ENCODE peak calls at places on chromosomes 12 and 14, in eight cellular contexts. One of them, this sample, is unnamed.

GRCh38 chr12:2287151-2287550 is 234.4 kb downstream of the CACNA1C start:
- DNase-seq in iPS DF 19.7: no peak
- DNase-seq in NCI-H748 treated with DMSO at 0.1 percent for 48 hours: no peak
- DNase-seq in OCI-LY7: no peak
- DNase-seq in stomach: no peak
- DNase-seq in GM20000: no peak
- DNase-seq in left cardiac atrium: no peak
- DNase-seq in neuronal stem cell: no peak
- DNase-seq in this sample: no peak

GRCh38 chr12:51906452-51907082 is 737 bp upstream of the ACVRL1 start:
- DNase-seq in iPS DF 19.7: no peak
- DNase-seq in NCI-H748 treated with DMSO at 0.1 percent for 48 hours: no peak
- DNase-seq in OCI-LY7: no peak
- DNase-seq in stomach: no peak
- DNase-seq in GM20000: no peak
- DNase-seq in left cardiac atrium: peak; percentile 37
- DNase-seq in neuronal stem cell: no peak
- DNase-seq in this sample: no peak

GRCh38 chr14:67269338-67270060 is 28.3 kb downstream of the PALS1 start:
- DNase-seq in iPS DF 19.7: no peak
- DNase-seq in NCI-H748 treated with DMSO at 0.1 percent for 48 hours: no peak
- DNase-seq in OCI-LY7: no peak
- DNase-seq in stomach: no peak
- DNase-seq in GM20000: no peak
- DNase-seq in left cardiac atrium: no peak
- DNase-seq in neuronal stem cell: peak; percentile 55
- DNase-seq in this sample: peak; percentile 88

GRCh38 chr12:14853966-14854365 is 10.6 kb upstream of the ART4 start:
- DNase-seq in iPS DF 19.7: no peak
- DNase-seq in NCI-H748 treated with DMSO at 0.1 percent for 48 hours: no peak
- DNase-seq in OCI-LY7: no peak
- DNase-seq in stomach: no peak
- DNase-seq in GM20000: no peak
- DNase-seq in left cardiac atrium: peak; percentile 24
- DNase-seq in neuronal stem cell: no peak
- DNase-seq in this sample: no peak

GRCh38 chr14:65303185-65303901 is 109.2 kb upstream of the FUT8 start:
- DNase-seq in iPS DF 19.7: no peak
- DNase-seq in NCI-H748 treated with DMSO at 0.1 percent for 48 hours: no peak
- DNase-seq in OCI-LY7: no peak
- DNase-seq in stomach: no peak
- DNase-seq in GM20000: no peak
- DNase-seq in left cardiac atrium: no peak
- DNase-seq in neuronal stem cell: no peak
- DNase-seq in this sample: peak; percentile 20

GRCh38 chr14:100223332-100224171 is 15.4 kb upstream of the YY1 start:
- DNase-seq in iPS DF 19.7: no peak
- DNase-seq in NCI-H748 treated with DMSO at 0.1 percent for 48 hours: no peak
- DNase-seq in OCI-LY7: no peak
- DNase-seq in stomach: no peak
- DNase-seq in GM20000: no peak
- DNase-seq in left cardiac atrium: no peak
- DNase-seq in neuronal stem cell: no peak
- DNase-seq in this sample: no peak

GRCh38 chr14:58994130-58994529 is 194.3 kb upstream of the DAAM1 start:
- DNase-seq in iPS DF 19.7: no peak
- DNase-seq in NCI-H748 treated with DMSO at 0.1 percent for 48 hours: no peak
- DNase-seq in OCI-LY7: no peak
- DNase-seq in stomach: no peak
- DNase-seq in GM20000: no peak
- DNase-seq in left cardiac atrium: no peak
- DNase-seq in neuronal stem cell: no peak
- DNase-seq in this sample: no peak

GRCh38 chr14:60862283-60862682 is 118.6 kb downstream of the TRMT5 start:
- DNase-seq in iPS DF 19.7: no peak
- DNase-seq in NCI-H748 treated with DMSO at 0.1 percent for 48 hours: peak; percentile 79
- DNase-seq in OCI-LY7: no peak
- DNase-seq in stomach: peak; percentile 90
- DNase-seq in GM20000: no peak
- DNase-seq in left cardiac atrium: peak; percentile 24
- DNase-seq in neuronal stem cell: no peak
- DNase-seq in this sample: peak; percentile 47

GRCh38 chr12:1429980-1430379 is 164.4 kb downstream of the FBXL14 start:
- DNase-seq in iPS DF 19.7: no peak
- DNase-seq in NCI-H748 treated with DMSO at 0.1 percent for 48 hours: no peak
- DNase-seq in OCI-LY7: no peak
- DNase-seq in stomach: no peak
- DNase-seq in GM20000: no peak
- DNase-seq in left cardiac atrium: no peak
- DNase-seq in neuronal stem cell: no peak
- DNase-seq in this sample: peak; percentile 90

GRCh38 chr12:51836833-51837184 is 11.7 kb downstream of the FIGNL2 start:
- DNase-seq in iPS DF 19.7: no peak
- DNase-seq in NCI-H748 treated with DMSO at 0.1 percent for 48 hours: no peak
- DNase-seq in OCI-LY7: no peak
- DNase-seq in stomach: no peak
- DNase-seq in GM20000: no peak
- DNase-seq in left cardiac atrium: no peak
- DNase-seq in neuronal stem cell: no peak
- DNase-seq in this sample: no peak

GRCh38 chr12:108196319-108196718 is 67.2 kb downstream of the WSCD2 start:
- DNase-seq in iPS DF 19.7: no peak
- DNase-seq in NCI-H748 treated with DMSO at 0.1 percent for 48 hours: no peak
- DNase-seq in OCI-LY7: no peak
- DNase-seq in stomach: no peak
- DNase-seq in GM20000: no peak
- DNase-seq in left cardiac atrium: no peak
- DNase-seq in neuronal stem cell: no peak
- DNase-seq in this sample: no peak

GRCh38 chr14:69043007-69043444 is 63.9 kb upstream of the ACTN1 start:
- DNase-seq in iPS DF 19.7: no peak
- DNase-seq in NCI-H748 treated with DMSO at 0.1 percent for 48 hours: no peak
- DNase-seq in OCI-LY7: no peak
- DNase-seq in stomach: peak; percentile 51
- DNase-seq in GM20000: no peak
- DNase-seq in left cardiac atrium: peak; percentile 56
- DNase-seq in neuronal stem cell: no peak
- DNase-seq in this sample: no peak

GRCh38 chr12:124919646-124920352 is 5.3 kb upstream of the UBC start:
- DNase-seq in iPS DF 19.7: no peak
- DNase-seq in NCI-H748 treated with DMSO at 0.1 percent for 48 hours: no peak
- DNase-seq in OCI-LY7: peak; percentile 45
- DNase-seq in stomach: no peak
- DNase-seq in GM20000: no peak
- DNase-seq in left cardiac atrium: peak; percentile 15
- DNase-seq in neuronal stem cell: no peak
- DNase-seq in this sample: no peak

GRCh38 chr12:2624543-2625266 is 170.1 kb upstream of the FKBP4 start:
- DNase-seq in iPS DF 19.7: peak; percentile 52
- DNase-seq in NCI-H748 treated with DMSO at 0.1 percent for 48 hours: no peak
- DNase-seq in OCI-LY7: peak; percentile 29
- DNase-seq in stomach: no peak
- DNase-seq in GM20000: no peak
- DNase-seq in left cardiac atrium: no peak
- DNase-seq in neuronal stem cell: peak; percentile 36
- DNase-seq in this sample: peak; percentile 18

GRCh38 chr12:120497524-120498150 is 1.7 kb downstream of the DYNLL1 start:
- DNase-seq in iPS DF 19.7: no peak
- DNase-seq in NCI-H748 treated with DMSO at 0.1 percent for 48 hours: no peak
- DNase-seq in OCI-LY7: no peak
- DNase-seq in stomach: no peak
- DNase-seq in GM20000: no peak
- DNase-seq in left cardiac atrium: no peak
- DNase-seq in neuronal stem cell: no peak
- DNase-seq in this sample: no peak